ENCODE peak calls at places on chromosome 6, in four cellular contexts. G, D, E and T are unnamed samples.

GRCh38 chr6:128493877-128494276 is 26.5 kb downstream of the PTPRK start:
- DNase-seq in E (no peak), G (no peak), D (no peak), T (no peak)

GRCh38 chr6:22082278-22082677 is 214.6 kb downstream of the PRL start:
- DNase-seq in D (peak; percentile 65), E (no peak), G (no peak), T (no peak)

GRCh38 chr6:157865249-157865648 is 42.2 kb downstream of the SNX9 start:
- DNase-seq in E (no peak), G (no peak), D (no peak), T (no peak)

GRCh38 chr6:18121580-18122127 is 823 bp downstream of the NHLRC1 start:
- DNase-seq in G (no peak), D (no peak), E (no peak), T (no peak)

GRCh38 chr6:163533443-163533842 is 118.9 kb downstream of the QKI start:
- DNase-seq in G (no peak), E (no peak), D (peak; percentile 97), T (no peak)

GRCh38 chr6:137217801-137218472 is 1.2 kb downstream of the IFNGR1 start:
- DNase-seq in D (peak; percentile 18), E (no peak), G (peak; percentile 59), T (no peak)

GRCh38 chr6:155177369-155177961 is 86.3 kb upstream of the CLDN20 start:
- DNase-seq in E (no peak), G (no peak), D (peak; percentile 76), T (no peak)

GRCh38 chr6:119445666-119446622 is 96.4 kb upstream of the MAN1A1 start:
- DNase-seq in E (no peak), G (no peak), D (peak; percentile 68), T (no peak)

GRCh38 chr6:165729307-165729936 is 66.4 kb upstream of the PDE10A start:
- DNase-seq in D (peak; percentile 10), G (no peak), E (no peak), T (no peak)

GRCh38 chr6:8958894-8959511 is 523.7 kb upstream of the SLC35B3 start:
- DNase-seq in G (no peak), E (no peak), D (peak; percentile 1), T (no peak)

GRCh38 chr6:32883789-32884188 is 29.8 kb downstream of the PSMB9 start:
- DNase-seq in D (peak; percentile 60), E (no peak), G (peak; percentile 58), T (no peak)

GRCh38 chr6:36947570-36948351 is 6.8 kb upstream of the PI16 start:
- DNase-seq in D (peak; percentile 24), G (no peak), E (no peak), T (peak; percentile 18)

DNA sequence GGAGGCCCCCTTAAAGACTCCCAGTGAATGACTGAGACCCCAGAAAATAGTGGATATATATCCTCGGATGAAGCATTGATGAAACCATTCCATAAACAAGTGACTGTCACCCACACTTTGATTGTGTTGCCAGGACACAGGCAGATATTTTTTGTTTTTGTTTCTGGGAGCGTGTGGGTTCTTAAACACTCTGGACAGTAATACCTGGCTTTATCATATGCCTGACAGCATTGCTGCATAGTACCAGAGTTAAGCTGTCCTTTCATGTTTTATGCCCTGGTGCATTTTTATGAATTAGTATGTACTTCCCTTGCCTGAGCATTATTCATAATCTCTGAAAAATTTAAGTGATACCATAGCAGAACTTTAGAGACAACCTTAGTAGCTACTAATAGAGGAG is 30.2 kb downstream of the SENP6 start:
- DNase-seq in E (no peak), D (no peak), G (no peak), T (no peak)
- H3K36me3 ChIP-seq in E (peaks cover 26% of the 10 kb centered on the region), D (peaks cover 17% of the 10 kb centered on the region), G (peaks cover 63% of the 10 kb centered on the region), T (peaks cover 11% of the 10 kb centered on the region)

DNA sequence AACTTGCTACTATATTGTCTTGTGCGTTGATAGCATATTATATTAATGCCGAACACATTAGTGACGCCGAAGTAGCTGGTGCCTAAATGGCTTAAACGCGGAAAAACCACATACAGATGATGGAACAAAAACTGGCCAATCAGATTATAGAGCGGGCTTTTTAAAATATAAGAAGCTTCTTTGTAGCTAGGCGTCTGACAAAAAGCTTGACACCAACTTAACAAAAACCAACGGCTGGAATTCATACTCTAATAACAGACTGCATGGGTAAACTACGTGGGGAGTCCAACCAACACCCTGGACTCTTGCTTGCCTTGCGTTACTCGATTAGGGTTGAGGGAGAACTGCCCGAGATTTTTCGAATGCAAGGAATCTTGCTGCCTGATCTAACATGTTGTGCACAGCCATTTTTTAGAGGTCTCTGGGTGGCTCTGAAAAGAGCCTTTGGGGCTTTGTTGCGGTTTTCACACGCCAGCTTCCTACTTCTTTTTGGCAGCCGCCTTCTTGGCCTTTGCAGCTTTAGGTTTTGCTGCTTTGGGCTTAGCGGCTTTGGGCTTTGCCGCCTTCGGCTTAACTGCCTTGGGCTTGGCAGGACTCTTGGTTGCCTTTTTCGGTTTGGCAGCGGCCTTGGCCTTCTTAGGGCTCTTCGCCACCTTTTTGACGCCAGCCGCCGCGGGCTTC is 45.7 kb downstream of the OR2B2 start:
- DNase-seq in E (no peak), G (no peak), D (peak; percentile 68), T (peak; percentile 33)
- H3K4me3 ChIP-seq in E (peak overlapping the region; percentile 52), G (peak overlapping the region; percentile 71), D (peak overlapping the region; percentile 76), T (peak overlapping the region; percentile 69)

GRCh38 chr6:149813351-149813750 is 50.8 kb downstream of the LRP11 start:
- DNase-seq in E (no peak), D (no peak), G (no peak), T (no peak)
- H3K36me3 ChIP-seq in E (peaks cover 44% of the 10 kb centered on the region), D (peaks cover 6% of the 10 kb centered on the region), G (peaks cover 38% of the 10 kb centered on the region), T (no peaks in the 10 kb centered on the region)

GRCh38 chr6:41723178-41723935 is 12.1 kb downstream of the TFEB start:
- DNase-seq in E (peak; percentile 97), G (peak; percentile 92), D (peak; percentile 91), T (no peak)
- H3K4me3 ChIP-seq in E (no peak overlapping the region), G (peak overlapping the region; percentile 49), D (no peak overlapping the region), T (no peak overlapping the region)

DNA sequence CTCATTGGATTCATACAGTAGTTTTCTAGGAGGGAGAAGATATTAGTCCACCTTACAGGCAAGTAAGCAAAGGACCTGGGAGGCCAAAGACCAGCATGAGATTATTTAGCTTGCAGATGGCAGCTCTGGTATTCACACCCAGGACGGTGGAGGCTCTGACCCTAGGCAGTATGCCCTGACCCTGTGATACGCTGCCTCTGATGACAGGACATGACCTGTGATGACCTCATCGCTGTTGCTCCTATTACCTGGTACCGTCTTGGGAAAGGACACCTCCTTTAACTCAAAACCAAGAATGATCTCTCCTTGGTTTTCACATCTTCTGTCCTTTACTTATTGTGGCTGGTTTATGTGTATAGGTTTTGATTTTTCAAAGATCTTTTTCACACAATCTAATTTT is 298.6 kb downstream of the CLIC5 start:
- DNase-seq in E (no peak), D (no peak), G (no peak), T (no peak)
- H3K36me3 ChIP-seq in E (no peaks in the 10 kb centered on the region), D (no peaks in the 10 kb centered on the region), G (no peaks in the 10 kb centered on the region), T (no peaks in the 10 kb centered on the region)

GRCh38 chr6:6317825-6318733 is 2.4 kb downstream of the F13A1 start:
- DNase-seq in G (no peak), D (no peak), E (peak; percentile 62), T (no peak)
- H3K4me3 ChIP-seq in G (peak overlapping the region; percentile 44), D (no peak overlapping the region), E (no peak overlapping the region), T (no peak overlapping the region)

GRCh38 chr6:43013843-43014433 is at the start of the genes KLHDC3 and MEA1:
- DNase-seq in D (peak; percentile 100), E (peak; percentile 99), G (peak; percentile 99), T (peak; percentile 99)
- H3K36me3 ChIP-seq in D (peaks cover 43% of the 10 kb centered on the region), E (peaks cover 54% of the 10 kb centered on the region), G (peaks cover 51% of the 10 kb centered on the region), T (peaks cover 48% of the 10 kb centered on the region)

GRCh38 chr6:108622601-108623335 is 62.1 kb downstream of the FOXO3 start:
- DNase-seq in E (no peak), D (peak; percentile 98), G (peak; percentile 71), T (no peak)
- H3K4me3 ChIP-seq in E (no peak overlapping the region), D (no peak overlapping the region), G (no peak overlapping the region), T (no peak overlapping the region)